ENCODE peak calls at places on chromosomes 1 and 21, in ten cellular contexts. T, M, B, C, H, I, Z, L, X and N are unnamed samples.

GRCh38 chr1:84143796-84144565 is at the start of gene PRKACB:
- DNase-seq in T (peak; percentile 62), X (no peak), C (no peak), L (peak; percentile 39), Z (no peak), B (no peak), H (no peak), M (no peak), I (no peak), N (no peak)

GRCh38 chr1:42928859-42929258 is 29.8 kb downstream of the SLC2A1 start:
- DNase-seq in Z (no peak), B (no peak), H (no peak), X (no peak), L (no peak), C (peak; percentile 10), T (no peak), M (no peak), I (no peak), N (no peak)

GRCh38 chr21:33650929-33651505 is 8.7 kb downstream of the ITSN1 start:
- DNase-seq in X (no peak), H (no peak), C (no peak), L (no peak), B (no peak), T (peak; percentile 55), Z (no peak), M (no peak), I (no peak), N (no peak)

GRCh38 chr1:31934706-31935629 is 3.2 kb downstream of the PTP4A2 start:
- DNase-seq in I (no peak), B (no peak), M (no peak), C (no peak), Z (no peak), H (no peak), L (peak; percentile 49), T (peak; percentile 70), X (no peak), N (no peak)

GRCh38 chr1:98119793-98120192 is 199.0 kb upstream of the DPYD start:
- DNase-seq in Z (no peak), I (no peak), B (no peak), X (no peak), M (no peak), L (peak; percentile 8), C (no peak), T (peak; percentile 22), H (no peak), N (no peak)

GRCh38 chr1:226647719-226648118 is 91.4 kb downstream of the ITPKB start:
- DNase-seq in M (peak; percentile 44), X (no peak), L (no peak), T (no peak), H (no peak), Z (no peak), I (no peak), B (no peak), C (no peak), N (no peak)

GRCh38 chr1:228465571-228466146 is 21.5 kb upstream of the RNF187 start:
- DNase-seq in L (no peak), I (no peak), C (no peak), M (no peak), X (no peak), B (no peak), T (no peak), H (no peak), Z (no peak), N (no peak)

GRCh38 chr21:17834639-17835354 is 15.6 kb upstream of the C21orf91 start:
- DNase-seq in I (no peak), T (no peak), M (no peak), Z (no peak), C (no peak), B (no peak), H (no peak), L (no peak), X (no peak), N (no peak)

GRCh38 chr1:181718034-181718433 is 234.7 kb downstream of the CACNA1E start:
- DNase-seq in Z (no peak), B (no peak), H (no peak), T (no peak), M (no peak), I (no peak), X (no peak), L (no peak), C (no peak), N (no peak)

GRCh38 chr21:35333831-35334593 is 284.9 kb upstream of the RUNX1 start:
- DNase-seq in T (no peak), C (peak; percentile 27), Z (no peak), I (no peak), X (peak; percentile 15), H (no peak), L (no peak), B (no peak), M (no peak), N (no peak)

GRCh38 chr1:226882631-226883409 is 12.4 kb downstream of the PSEN2 start:
- DNase-seq in Z (no peak), T (peak; percentile 69), X (no peak), M (no peak), C (no peak), H (peak; percentile 18), L (peak; percentile 45), I (no peak), B (no peak), N (peak; percentile 14)

GRCh38 chr1:107677674-107678073 is 287.3 kb downstream of the VAV3 start:
- DNase-seq in T (no peak), H (no peak), C (no peak), B (no peak), M (no peak), I (no peak), L (no peak), Z (no peak), X (no peak), N (no peak)
- H3K27ac ChIP-seq in T (no peak overlapping the region), H (no peak overlapping the region), C (no peak overlapping the region), B (no peak overlapping the region), M (no peak overlapping the region), I (no peak overlapping the region), L (no peak overlapping the region), Z (no peak overlapping the region), X (no peak overlapping the region), N (no peak overlapping the region)

DNA sequence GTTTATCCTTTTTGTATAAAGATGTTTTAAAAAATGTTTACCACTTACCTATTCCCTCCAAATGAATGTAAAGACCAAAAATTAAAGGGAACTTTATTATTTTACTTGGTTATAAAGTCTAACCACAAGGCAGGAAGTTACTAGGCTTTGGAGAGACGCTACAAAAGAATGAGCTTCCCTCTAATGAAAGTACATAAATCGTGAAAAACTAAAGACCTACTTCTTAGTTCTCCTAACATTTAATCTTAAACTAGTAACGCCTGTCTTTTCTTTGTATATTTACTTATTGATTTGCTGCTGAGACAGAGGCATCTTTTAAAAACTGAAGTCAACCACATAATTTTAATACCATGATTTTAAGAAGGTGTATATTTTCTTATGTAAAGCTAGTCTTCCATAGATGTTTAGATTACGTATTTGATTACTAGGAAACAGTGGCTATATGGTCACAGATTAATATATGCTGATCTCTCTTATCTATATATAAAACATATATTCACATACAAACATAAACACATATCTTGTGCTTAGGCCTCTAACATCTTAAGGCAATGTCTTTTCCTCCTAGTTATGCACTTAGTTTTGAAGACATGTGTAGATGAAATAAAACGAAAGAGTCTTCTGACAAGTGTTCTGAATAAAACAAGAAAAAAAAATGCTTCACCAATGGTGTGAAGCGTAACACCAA is 466.9 kb downstream of the USP25 start:
- DNase-seq in B (no peak), Z (no peak), T (no peak), H (no peak), M (no peak), I (no peak), L (peak; percentile 41), X (no peak), C (no peak), N (no peak)
- H3K4me3 ChIP-seq in B (peak overlapping the region; percentile 46), Z (no peak overlapping the region), T (no peak overlapping the region), H (peak overlapping the region; percentile 60), M (peak overlapping the region; percentile 66), I (peak overlapping the region; percentile 55), L (peak overlapping the region; percentile 75), X (peak overlapping the region; percentile 59), C (no peak overlapping the region), N (peak overlapping the region; percentile 20)

GRCh38 chr1:2860476-2861142 is 59.1 kb upstream of the TTC34 start:
- DNase-seq in T (no peak), X (no peak), M (peak; percentile 36), H (no peak), C (no peak), I (no peak), L (no peak), B (no peak), Z (no peak), N (peak; percentile 61)
- H3K9me3 ChIP-seq in T (peaks cover 66% of the 10 kb centered on the region), X (no peaks in the 10 kb centered on the region), M (no peaks in the 10 kb centered on the region), H (peaks cover 100% of the 10 kb centered on the region), C (no peaks in the 10 kb centered on the region), I (no peaks in the 10 kb centered on the region), L (peaks cover 3% of the 10 kb centered on the region), B (no peaks in the 10 kb centered on the region), Z (no peaks in the 10 kb centered on the region), N (peaks cover 3% of the 10 kb centered on the region)

DNA sequence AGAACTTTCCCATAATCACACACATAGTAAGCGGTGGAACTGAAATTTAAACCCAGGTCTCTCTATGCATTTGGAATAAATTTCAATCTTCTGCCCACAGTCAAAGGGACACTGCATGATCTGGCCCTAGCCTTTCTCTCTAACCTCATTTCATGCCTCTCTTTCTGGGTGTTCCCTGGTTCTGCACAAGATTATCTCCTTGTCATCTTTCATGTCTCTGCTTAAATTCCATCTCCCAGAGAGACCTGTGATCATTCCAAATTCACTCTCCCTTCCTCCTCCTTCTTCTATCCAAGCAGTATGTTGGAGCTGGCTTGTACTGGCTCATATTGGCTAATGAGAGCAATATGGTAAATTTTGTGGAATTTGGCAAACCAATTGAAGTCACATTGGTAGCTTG is 22.2 kb downstream of the ETV3L start:
- DNase-seq in B (no peak), C (no peak), Z (no peak), X (no peak), T (no peak), L (no peak), M (no peak), H (no peak), I (no peak), N (no peak)
- H3K27ac ChIP-seq in B (no peak overlapping the region), C (no peak overlapping the region), Z (no peak overlapping the region), X (no peak overlapping the region), T (no peak overlapping the region), L (no peak overlapping the region), M (no peak overlapping the region), H (no peak overlapping the region), I (no peak overlapping the region), N (no peak overlapping the region)

GRCh38 chr1:198934901-198935301 is 296.1 kb downstream of the PTPRC start:
- DNase-seq in X (no peak), L (peak; percentile 59), C (no peak), H (no peak), I (no peak), B (no peak), M (no peak), T (peak; percentile 51), Z (no peak), N (no peak)
- H3K4me3 ChIP-seq in X (peak overlapping the region; percentile 59), L (peak overlapping the region; percentile 98), C (no peak overlapping the region), H (peak overlapping the region; percentile 69), I (peak overlapping the region; percentile 62), B (no peak overlapping the region), M (peak overlapping the region; percentile 67), T (peak overlapping the region; percentile 89), Z (no peak overlapping the region), N (peak overlapping the region; percentile 58)